ENCODE peak calls at places on chromosomes 6 and 20, in nine cellular contexts. One of them, this sample, is unnamed.

GRCh38 chr20:380763-381580 is 412 bp downstream of the TRIB3 start:
- DNase-seq in PC-3: peak; percentile 76
- DNase-seq in chondrocyte: no peak
- DNase-seq in OCI-LY7: peak; percentile 91
- DNase-seq in epithelial cell of esophagus: peak; percentile 76
- DNase-seq in AG09309: no peak
- DNase-seq in coronary artery: no peak
- DNase-seq in mesothelial cell of epicardium: no peak
- DNase-seq in dorsolateral prefrontal cortex: no peak
- DNase-seq in this sample: peak; percentile 64

GRCh38 chr6:108736832-108737231 is 111.4 kb upstream of the ARMC2 start:
- DNase-seq in dorsolateral prefrontal cortex: no peak
- DNase-seq in PC-3: peak; percentile 84
- DNase-seq in coronary artery: peak; percentile 85
- DNase-seq in chondrocyte: no peak
- DNase-seq in OCI-LY7: no peak
- DNase-seq in epithelial cell of esophagus: peak; percentile 95
- DNase-seq in mesothelial cell of epicardium: no peak
- DNase-seq in AG09309: no peak
- DNase-seq in this sample: no peak

GRCh38 chr6:84910881-84911607 is 146.6 kb upstream of the TBX18 start:
- DNase-seq in epithelial cell of esophagus: no peak
- DNase-seq in chondrocyte: no peak
- DNase-seq in OCI-LY7: no peak
- DNase-seq in AG09309: no peak
- DNase-seq in PC-3: no peak
- DNase-seq in mesothelial cell of epicardium: no peak
- DNase-seq in coronary artery: no peak
- DNase-seq in dorsolateral prefrontal cortex: no peak
- DNase-seq in this sample: no peak

GRCh38 chr6:47749726-47750125 is 32.1 kb upstream of the OPN5 start:
- DNase-seq in mesothelial cell of epicardium: no peak
- DNase-seq in dorsolateral prefrontal cortex: no peak
- DNase-seq in AG09309: no peak
- DNase-seq in epithelial cell of esophagus: no peak
- DNase-seq in OCI-LY7: no peak
- DNase-seq in chondrocyte: no peak
- DNase-seq in PC-3: no peak
- DNase-seq in coronary artery: no peak
- DNase-seq in this sample: no peak

GRCh38 chr20:7708782-7709181 is 231.5 kb downstream of the HAO1 start:
- DNase-seq in OCI-LY7: no peak
- DNase-seq in epithelial cell of esophagus: no peak
- DNase-seq in dorsolateral prefrontal cortex: no peak
- DNase-seq in PC-3: no peak
- DNase-seq in AG09309: no peak
- DNase-seq in mesothelial cell of epicardium: no peak
- DNase-seq in chondrocyte: no peak
- DNase-seq in coronary artery: no peak
- DNase-seq in this sample: no peak

GRCh38 chr6:161922631-161923119 is 648.8 kb upstream of the AGPAT4 start:
- DNase-seq in dorsolateral prefrontal cortex: peak; percentile 47
- DNase-seq in chondrocyte: no peak
- DNase-seq in PC-3: peak; percentile 76
- DNase-seq in AG09309: no peak
- DNase-seq in epithelial cell of esophagus: peak; percentile 67
- DNase-seq in coronary artery: no peak
- DNase-seq in mesothelial cell of epicardium: no peak
- DNase-seq in OCI-LY7: peak; percentile 26
- DNase-seq in this sample: peak; percentile 59

GRCh38 chr6:137415834-137416190 is 78.4 kb downstream of the OLIG3 start:
- DNase-seq in dorsolateral prefrontal cortex: no peak
- DNase-seq in coronary artery: no peak
- DNase-seq in chondrocyte: no peak
- DNase-seq in AG09309: no peak
- DNase-seq in epithelial cell of esophagus: no peak
- DNase-seq in OCI-LY7: no peak
- DNase-seq in PC-3: no peak
- DNase-seq in mesothelial cell of epicardium: no peak
- DNase-seq in this sample: no peak

GRCh38 chr20:50136822-50137599 is 16.5 kb downstream of the PEDS1 start:
- DNase-seq in coronary artery: no peak
- DNase-seq in mesothelial cell of epicardium: no peak
- DNase-seq in chondrocyte: no peak
- DNase-seq in AG09309: no peak
- DNase-seq in epithelial cell of esophagus: peak; percentile 84
- DNase-seq in PC-3: peak; percentile 73
- DNase-seq in dorsolateral prefrontal cortex: no peak
- DNase-seq in OCI-LY7: no peak
- DNase-seq in this sample: no peak

GRCh38 chr20:40868568-40869223 is 159.9 kb upstream of the TOP1 start:
- DNase-seq in dorsolateral prefrontal cortex: no peak
- DNase-seq in OCI-LY7: no peak
- DNase-seq in PC-3: no peak
- DNase-seq in chondrocyte: no peak
- DNase-seq in AG09309: peak; percentile 29
- DNase-seq in coronary artery: no peak
- DNase-seq in mesothelial cell of epicardium: no peak
- DNase-seq in epithelial cell of esophagus: no peak
- DNase-seq in this sample: no peak

GRCh38 chr20:2799688-2800589 is 488 bp downstream of the CPXM1 start:
- DNase-seq in PC-3: no peak
- DNase-seq in epithelial cell of esophagus: no peak
- DNase-seq in chondrocyte: no peak
- DNase-seq in AG09309: no peak
- DNase-seq in dorsolateral prefrontal cortex: no peak
- DNase-seq in mesothelial cell of epicardium: no peak
- DNase-seq in OCI-LY7: no peak
- DNase-seq in coronary artery: peak; percentile 66
- DNase-seq in this sample: no peak

GRCh38 chr6:37502703-37503485 is 3.2 kb upstream of the CCDC167 start:
- DNase-seq in PC-3: no peak
- DNase-seq in mesothelial cell of epicardium: no peak
- DNase-seq in epithelial cell of esophagus: no peak
- DNase-seq in AG09309: no peak
- DNase-seq in coronary artery: no peak
- DNase-seq in chondrocyte: no peak
- DNase-seq in OCI-LY7: peak; percentile 33
- DNase-seq in dorsolateral prefrontal cortex: no peak
- DNase-seq in this sample: no peak

GRCh38 chr20:1509237-1509636 is 18.0 kb upstream of the SIRPB2 start:
- DNase-seq in PC-3: peak; percentile 90
- DNase-seq in epithelial cell of esophagus: peak; percentile 50
- DNase-seq in mesothelial cell of epicardium: no peak
- DNase-seq in OCI-LY7: peak; percentile 22
- DNase-seq in AG09309: no peak
- DNase-seq in dorsolateral prefrontal cortex: peak; percentile 49
- DNase-seq in chondrocyte: no peak
- DNase-seq in coronary artery: no peak
- DNase-seq in this sample: peak; percentile 25

GRCh38 chr6:168920289-168920688 is 333.4 kb downstream of the THBS2 start:
- DNase-seq in chondrocyte: no peak
- DNase-seq in dorsolateral prefrontal cortex: no peak
- DNase-seq in epithelial cell of esophagus: no peak
- DNase-seq in AG09309: no peak
- DNase-seq in mesothelial cell of epicardium: no peak
- DNase-seq in PC-3: no peak
- DNase-seq in coronary artery: peak; percentile 14
- DNase-seq in OCI-LY7: no peak
- DNase-seq in this sample: no peak

GRCh38 chr20:32332614-32333013 is 25.5 kb upstream of the ASXL1 start:
- DNase-seq in AG09309: no peak
- DNase-seq in coronary artery: no peak
- DNase-seq in chondrocyte: no peak
- DNase-seq in epithelial cell of esophagus: peak; percentile 86
- DNase-seq in PC-3: peak; percentile 79
- DNase-seq in dorsolateral prefrontal cortex: no peak
- DNase-seq in mesothelial cell of epicardium: no peak
- DNase-seq in OCI-LY7: no peak
- DNase-seq in this sample: no peak

GRCh38 chr20:21529863-21530262 is 16.0 kb upstream of the NKX2-2 start:
- DNase-seq in PC-3: peak; percentile 23
- DNase-seq in OCI-LY7: peak; percentile 48
- DNase-seq in dorsolateral prefrontal cortex: no peak
- DNase-seq in chondrocyte: no peak
- DNase-seq in coronary artery: no peak
- DNase-seq in epithelial cell of esophagus: no peak
- DNase-seq in mesothelial cell of epicardium: no peak
- DNase-seq in AG09309: no peak
- DNase-seq in this sample: no peak

GRCh38 chr6:39493174-39493573 is 170.7 kb upstream of the KCNK16 start:
- DNase-seq in AG09309: no peak
- DNase-seq in PC-3: peak; percentile 41
- DNase-seq in OCI-LY7: no peak
- DNase-seq in dorsolateral prefrontal cortex: no peak
- DNase-seq in epithelial cell of esophagus: no peak
- DNase-seq in mesothelial cell of epicardium: no peak
- DNase-seq in chondrocyte: no peak
- DNase-seq in coronary artery: no peak
- DNase-seq in this sample: no peak

GRCh38 chr6:140183881-140184280 is 809.4 kb upstream of the CITED2 start:
- DNase-seq in AG09309: peak; percentile 86
- DNase-seq in epithelial cell of esophagus: no peak
- DNase-seq in chondrocyte: no peak
- DNase-seq in mesothelial cell of epicardium: no peak
- DNase-seq in PC-3: no peak
- DNase-seq in OCI-LY7: no peak
- DNase-seq in dorsolateral prefrontal cortex: no peak
- DNase-seq in coronary artery: no peak
- DNase-seq in this sample: no peak

GRCh38 chr20:24830649-24831048 is 118.4 kb upstream of the CST7 start:
- DNase-seq in epithelial cell of esophagus: no peak
- DNase-seq in mesothelial cell of epicardium: no peak
- DNase-seq in OCI-LY7: no peak
- DNase-seq in coronary artery: no peak
- DNase-seq in chondrocyte: no peak
- DNase-seq in AG09309: no peak
- DNase-seq in PC-3: no peak
- DNase-seq in dorsolateral prefrontal cortex: no peak
- DNase-seq in this sample: no peak

GRCh38 chr20:63326314-63327228 is 33.6 kb downstream of the COL20A1 start:
- DNase-seq in OCI-LY7: peak; percentile 48
- DNase-seq in dorsolateral prefrontal cortex: no peak
- DNase-seq in PC-3: no peak
- DNase-seq in mesothelial cell of epicardium: no peak
- DNase-seq in epithelial cell of esophagus: no peak
- DNase-seq in chondrocyte: no peak
- DNase-seq in AG09309: no peak
- DNase-seq in coronary artery: no peak
- DNase-seq in this sample: no peak
- TF ChIP-seq CTCF in OCI-LY7: no peak
- TF ChIP-seq CTCF in dorsolateral prefrontal cortex: no peak
- TF ChIP-seq CTCF in PC-3: no peak
- TF ChIP-seq CTCF in mesothelial cell of epicardium: no peak
- TF ChIP-seq CTCF in epithelial cell of esophagus: no peak
- TF ChIP-seq CTCF in chondrocyte: no peak
- TF ChIP-seq CTCF in AG09309: no peak
- TF ChIP-seq CTCF in coronary artery: no peak
- TF ChIP-seq CTCF in this sample: no peak

GRCh38 chr6:79869600-79870084 is 77.7 kb downstream of the ELOVL4 start:
- DNase-seq in OCI-LY7: peak; percentile 87
- DNase-seq in AG09309: peak; percentile 2
- DNase-seq in coronary artery: peak; percentile 80
- DNase-seq in epithelial cell of esophagus: peak; percentile 82
- DNase-seq in PC-3: peak; percentile 71
- DNase-seq in mesothelial cell of epicardium: peak; percentile 51
- DNase-seq in chondrocyte: no peak
- DNase-seq in dorsolateral prefrontal cortex: peak; percentile 49
- DNase-seq in this sample: peak; percentile 85
- TF ChIP-seq CTCF in OCI-LY7: peak; percentile 85
- TF ChIP-seq CTCF in AG09309: peak; percentile 96
- TF ChIP-seq CTCF in coronary artery: peak; percentile 83
- TF ChIP-seq CTCF in epithelial cell of esophagus: peak; percentile 85
- TF ChIP-seq CTCF in PC-3: peak; percentile 75
- TF ChIP-seq CTCF in mesothelial cell of epicardium: peak; percentile 95
- TF ChIP-seq CTCF in chondrocyte: peak; percentile 92
- TF ChIP-seq CTCF in dorsolateral prefrontal cortex: peak; percentile 96
- TF ChIP-seq CTCF in this sample: peak; percentile 94

GRCh38 chr20:57464642-57465211 is 60.2 kb downstream of the CTCFL start:
- DNase-seq in AG09309: no peak
- DNase-seq in mesothelial cell of epicardium: no peak
- DNase-seq in chondrocyte: peak; percentile 29
- DNase-seq in coronary artery: no peak
- DNase-seq in dorsolateral prefrontal cortex: no peak
- DNase-seq in PC-3: peak; percentile 59
- DNase-seq in epithelial cell of esophagus: peak; percentile 46
- DNase-seq in OCI-LY7: peak; percentile 60
- DNase-seq in this sample: no peak
- TF ChIP-seq CTCF in AG09309: peak; percentile 27
- TF ChIP-seq CTCF in mesothelial cell of epicardium: no peak
- TF ChIP-seq CTCF in chondrocyte: peak; percentile 27
- TF ChIP-seq CTCF in coronary artery: no peak
- TF ChIP-seq CTCF in dorsolateral prefrontal cortex: no peak
- TF ChIP-seq CTCF in PC-3: peak; percentile 60
- TF ChIP-seq CTCF in epithelial cell of esophagus: peak; percentile 46
- TF ChIP-seq CTCF in OCI-LY7: peak; percentile 69
- TF ChIP-seq CTCF in this sample: no peak

GRCh38 chr20:52001999-52002666 is 189.4 kb downstream of the ZFP64 start:
- DNase-seq in dorsolateral prefrontal cortex: no peak
- DNase-seq in PC-3: peak; percentile 79
- DNase-seq in coronary artery: no peak
- DNase-seq in chondrocyte: no peak
- DNase-seq in epithelial cell of esophagus: peak; percentile 15
- DNase-seq in OCI-LY7: peak; percentile 25
- DNase-seq in mesothelial cell of epicardium: no peak
- DNase-seq in AG09309: no peak
- DNase-seq in this sample: peak; percentile 13
- TF ChIP-seq CTCF in dorsolateral prefrontal cortex: no peak
- TF ChIP-seq CTCF in PC-3: peak; percentile 49
- TF ChIP-seq CTCF in coronary artery: no peak
- TF ChIP-seq CTCF in chondrocyte: peak; percentile 54
- TF ChIP-seq CTCF in epithelial cell of esophagus: no peak
- TF ChIP-seq CTCF in OCI-LY7: peak; percentile 34
- TF ChIP-seq CTCF in mesothelial cell of epicardium: no peak
- TF ChIP-seq CTCF in AG09309: peak; percentile 23
- TF ChIP-seq CTCF in this sample: peak; percentile 18

GRCh38 chr6:133835901-133836300 is 53.0 kb upstream of the TCF21 start:
- DNase-seq in epithelial cell of esophagus: no peak
- DNase-seq in dorsolateral prefrontal cortex: no peak
- DNase-seq in PC-3: peak; percentile 4
- DNase-seq in OCI-LY7: no peak
- DNase-seq in coronary artery: no peak
- DNase-seq in chondrocyte: no peak
- DNase-seq in mesothelial cell of epicardium: no peak
- DNase-seq in AG09309: no peak
- DNase-seq in this sample: no peak
- TF ChIP-seq CTCF in epithelial cell of esophagus: no peak
- TF ChIP-seq CTCF in dorsolateral prefrontal cortex: no peak
- TF ChIP-seq CTCF in PC-3: peak; percentile 8
- TF ChIP-seq CTCF in OCI-LY7: no peak
- TF ChIP-seq CTCF in coronary artery: no peak
- TF ChIP-seq CTCF in chondrocyte: peak; percentile 75
- TF ChIP-seq CTCF in mesothelial cell of epicardium: no peak
- TF ChIP-seq CTCF in AG09309: no peak
- TF ChIP-seq CTCF in this sample: no peak